ENCODE peak calls at places on chromosome 7, in six cellular contexts. One of them, this sample, is unnamed.

GRCh38 chr7:91135703-91136102 is 128.5 kb upstream of the FZD1 start:
- DNase-seq in nucleus accumbens: no peak
- DNase-seq in NCI-H1930: no peak
- DNase-seq in stimulated activated CD4-positive, alpha-beta T cell treated with anti-CD3 and anti-CD28 coated beads, Interleukin-15, amount 100 ng/mL, for 1 hour: no peak
- DNase-seq in CD4-positive, alpha-beta T cell: no peak
- DNase-seq in HFFc6: no peak
- DNase-seq in this sample: no peak

GRCh38 chr7:80771523-80771922 is 133.1 kb downstream of the CD36 start:
- DNase-seq in nucleus accumbens: no peak
- DNase-seq in NCI-H1930: no peak
- DNase-seq in stimulated activated CD4-positive, alpha-beta T cell treated with anti-CD3 and anti-CD28 coated beads, Interleukin-15, amount 100 ng/mL, for 1 hour: no peak
- DNase-seq in CD4-positive, alpha-beta T cell: no peak
- DNase-seq in HFFc6: no peak
- DNase-seq in this sample: no peak

GRCh38 chr7:19619122-19619521 is 89.7 kb downstream of the POLR1F start:
- DNase-seq in nucleus accumbens: no peak
- DNase-seq in NCI-H1930: no peak
- DNase-seq in stimulated activated CD4-positive, alpha-beta T cell treated with anti-CD3 and anti-CD28 coated beads, Interleukin-15, amount 100 ng/mL, for 1 hour: no peak
- DNase-seq in CD4-positive, alpha-beta T cell: no peak
- DNase-seq in HFFc6: no peak
- DNase-seq in this sample: no peak

GRCh38 chr7:25726682-25727357 is 425.2 kb upstream of the NFE2L3 start:
- DNase-seq in nucleus accumbens: no peak
- DNase-seq in NCI-H1930: no peak
- DNase-seq in stimulated activated CD4-positive, alpha-beta T cell treated with anti-CD3 and anti-CD28 coated beads, Interleukin-15, amount 100 ng/mL, for 1 hour: no peak
- DNase-seq in CD4-positive, alpha-beta T cell: no peak
- DNase-seq in HFFc6: no peak
- DNase-seq in this sample: no peak

GRCh38 chr7:63040966-63041610 is 957.6 kb upstream of the ZNF722 start:
- DNase-seq in nucleus accumbens: no peak
- DNase-seq in NCI-H1930: no peak
- DNase-seq in stimulated activated CD4-positive, alpha-beta T cell treated with anti-CD3 and anti-CD28 coated beads, Interleukin-15, amount 100 ng/mL, for 1 hour: no peak
- DNase-seq in CD4-positive, alpha-beta T cell: no peak
- DNase-seq in HFFc6: no peak
- DNase-seq in this sample: no peak

GRCh38 chr7:99380032-99380822 is 5.7 kb downstream of the ARPC1B start:
- DNase-seq in nucleus accumbens: peak
- DNase-seq in NCI-H1930: no peak
- DNase-seq in stimulated activated CD4-positive, alpha-beta T cell treated with anti-CD3 and anti-CD28 coated beads, Interleukin-15, amount 100 ng/mL, for 1 hour: no peak
- DNase-seq in CD4-positive, alpha-beta T cell: no peak
- DNase-seq in HFFc6: peak
- DNase-seq in this sample: no peak

GRCh38 chr7:101363734-101364374 is 1.2 kb downstream of the COL26A1 start:
- DNase-seq in nucleus accumbens: peak
- DNase-seq in NCI-H1930: peak
- DNase-seq in stimulated activated CD4-positive, alpha-beta T cell treated with anti-CD3 and anti-CD28 coated beads, Interleukin-15, amount 100 ng/mL, for 1 hour: peak
- DNase-seq in CD4-positive, alpha-beta T cell: peak
- DNase-seq in HFFc6: peak
- DNase-seq in this sample: peak

GRCh38 chr7:96388166-96388565 is 66.3 kb upstream of the SLC25A13 start:
- DNase-seq in nucleus accumbens: no peak
- DNase-seq in NCI-H1930: no peak
- DNase-seq in stimulated activated CD4-positive, alpha-beta T cell treated with anti-CD3 and anti-CD28 coated beads, Interleukin-15, amount 100 ng/mL, for 1 hour: no peak
- DNase-seq in CD4-positive, alpha-beta T cell: no peak
- DNase-seq in HFFc6: peak
- DNase-seq in this sample: no peak

GRCh38 chr7:1649751-1650326 is 20.2 kb upstream of the ELFN1 start:
- DNase-seq in nucleus accumbens: no peak
- DNase-seq in NCI-H1930: no peak
- DNase-seq in stimulated activated CD4-positive, alpha-beta T cell treated with anti-CD3 and anti-CD28 coated beads, Interleukin-15, amount 100 ng/mL, for 1 hour: no peak
- DNase-seq in CD4-positive, alpha-beta T cell: no peak
- DNase-seq in HFFc6: no peak
- DNase-seq in this sample: no peak

GRCh38 chr7:26078437-26079362 is 73.3 kb upstream of the NFE2L3 start:
- DNase-seq in nucleus accumbens: peak
- DNase-seq in NCI-H1930: peak
- DNase-seq in stimulated activated CD4-positive, alpha-beta T cell treated with anti-CD3 and anti-CD28 coated beads, Interleukin-15, amount 100 ng/mL, for 1 hour: peak
- DNase-seq in CD4-positive, alpha-beta T cell: peak
- DNase-seq in HFFc6: no peak
- DNase-seq in this sample: peak

GRCh38 chr7:77664715-77665114 is 31.5 kb upstream of the RSBN1L start:
- DNase-seq in nucleus accumbens: no peak
- DNase-seq in NCI-H1930: no peak
- DNase-seq in stimulated activated CD4-positive, alpha-beta T cell treated with anti-CD3 and anti-CD28 coated beads, Interleukin-15, amount 100 ng/mL, for 1 hour: no peak
- DNase-seq in CD4-positive, alpha-beta T cell: no peak
- DNase-seq in HFFc6: no peak
- DNase-seq in this sample: no peak

GRCh38 chr7:144710791-144711190 is 125.1 kb downstream of the TPK1 start:
- DNase-seq in nucleus accumbens: no peak
- DNase-seq in NCI-H1930: no peak
- DNase-seq in stimulated activated CD4-positive, alpha-beta T cell treated with anti-CD3 and anti-CD28 coated beads, Interleukin-15, amount 100 ng/mL, for 1 hour: no peak
- DNase-seq in CD4-positive, alpha-beta T cell: no peak
- DNase-seq in HFFc6: no peak
- DNase-seq in this sample: no peak

GRCh38 chr7:140304071-140304799 is 94.1 kb downstream of the SLC37A3 start:
- DNase-seq in nucleus accumbens: no peak
- DNase-seq in NCI-H1930: no peak
- DNase-seq in stimulated activated CD4-positive, alpha-beta T cell treated with anti-CD3 and anti-CD28 coated beads, Interleukin-15, amount 100 ng/mL, for 1 hour: no peak
- DNase-seq in CD4-positive, alpha-beta T cell: peak
- DNase-seq in HFFc6: no peak
- DNase-seq in this sample: no peak

This sample was measured in mesothelial cell of epicardium.